ENCODE peak calls at places on chromosomes 11 and 22, in six cellular contexts. One of them, this sample, is unnamed.

GRCh38 chr22:45441158-45441557 is 27.7 kb downstream of the RIBC2 start:
- DNase-seq in HCT116: peak
- DNase-seq in NT2/D1: no peak
- DNase-seq in HepG2: peak
- DNase-seq in GM12878: no peak
- DNase-seq in H1: no peak
- DNase-seq in this sample: no peak

GRCh38 chr11:132349806-132350733 is 979.7 kb downstream of the NTM start:
- DNase-seq in HCT116: no peak
- DNase-seq in NT2/D1: no peak
- DNase-seq in HepG2: no peak
- DNase-seq in GM12878: no peak
- DNase-seq in H1: no peak
- DNase-seq in this sample: no peak

GRCh38 chr11:134349802-134350355 is 18.1 kb downstream of the GLB1L2 start:
- DNase-seq in HCT116: no peak
- DNase-seq in NT2/D1: no peak
- DNase-seq in HepG2: no peak
- DNase-seq in GM12878: no peak
- DNase-seq in H1: no peak
- DNase-seq in this sample: no peak

GRCh38 chr11:66856496-66857233 is at the start of gene LRFN4:
- DNase-seq in HCT116: no peak
- DNase-seq in NT2/D1: no peak
- DNase-seq in HepG2: no peak
- DNase-seq in GM12878: no peak
- DNase-seq in H1: no peak
- DNase-seq in this sample: peak

GRCh38 chr11:2813141-2813908 is 72.2 kb downstream of the CDKN1C start:
- DNase-seq in HCT116: no peak
- DNase-seq in NT2/D1: no peak
- DNase-seq in HepG2: peak
- DNase-seq in GM12878: no peak
- DNase-seq in H1: no peak
- DNase-seq in this sample: no peak

GRCh38 chr11:70270877-70271634 is 566 bp downstream of the PPFIA1 start:
- DNase-seq in HCT116: no peak
- DNase-seq in NT2/D1: no peak
- DNase-seq in HepG2: peak
- DNase-seq in GM12878: no peak
- DNase-seq in H1: no peak
- DNase-seq in this sample: peak

GRCh38 chr11:78832226-78832947 is 257.7 kb upstream of the NARS2 start:
- DNase-seq in HCT116: no peak
- DNase-seq in NT2/D1: no peak
- DNase-seq in HepG2: no peak
- DNase-seq in GM12878: no peak
- DNase-seq in H1: no peak
- DNase-seq in this sample: no peak

GRCh38 chr11:65551572-65552398 is 6.4 kb downstream of the LTBP3 start:
- DNase-seq in HCT116: peak
- DNase-seq in NT2/D1: no peak
- DNase-seq in HepG2: peak
- DNase-seq in GM12878: no peak
- DNase-seq in H1: no peak
- DNase-seq in this sample: peak

GRCh38 chr11:10076458-10077141 is 217.4 kb downstream of the SBF2 start:
- DNase-seq in HCT116: peak
- DNase-seq in NT2/D1: peak
- DNase-seq in HepG2: peak
- DNase-seq in GM12878: no peak
- DNase-seq in H1: peak
- DNase-seq in this sample: peak

GRCh38 chr11:31818874-31819331 is 7.8 kb upstream of the PAX6 start:
- DNase-seq in HCT116: no peak
- DNase-seq in NT2/D1: no peak
- DNase-seq in HepG2: no peak
- DNase-seq in GM12878: no peak
- DNase-seq in H1: no peak
- DNase-seq in this sample: no peak

GRCh38 chr11:70477607-70478006 is 79.3 kb downstream of the CTTN start:
- DNase-seq in HCT116: no peak
- DNase-seq in NT2/D1: no peak
- DNase-seq in HepG2: no peak
- DNase-seq in GM12878: no peak
- DNase-seq in H1: no peak
- DNase-seq in this sample: no peak

GRCh38 chr11:66363805-66364535 is 7.6 kb downstream of the SLC29A2 start:
- DNase-seq in HCT116: no peak
- DNase-seq in NT2/D1: peak
- DNase-seq in HepG2: no peak
- DNase-seq in GM12878: no peak
- DNase-seq in H1: peak
- DNase-seq in this sample: peak

GRCh38 chr11:103920933-103921332 is 115.5 kb upstream of the DDI1 start:
- DNase-seq in HCT116: no peak
- DNase-seq in NT2/D1: no peak
- DNase-seq in HepG2: no peak
- DNase-seq in GM12878: no peak
- DNase-seq in H1: no peak
- DNase-seq in this sample: no peak

GRCh38 chr22:38298312-38299000 is 18.8 kb downstream of the CSNK1E start:
- DNase-seq in HCT116: peak
- DNase-seq in NT2/D1: no peak
- DNase-seq in HepG2: no peak
- DNase-seq in GM12878: no peak
- DNase-seq in H1: no peak
- DNase-seq in this sample: no peak

GRCh38 chr22:36835903-36836302 is 19.1 kb upstream of the PVALB start:
- DNase-seq in HCT116: no peak
- DNase-seq in NT2/D1: no peak
- DNase-seq in HepG2: no peak
- DNase-seq in GM12878: no peak
- DNase-seq in H1: no peak
- DNase-seq in this sample: no peak

GRCh38 chr11:63599211-63600122 is 14.8 kb downstream of the PLAAT3 start:
- DNase-seq in HCT116: no peak
- DNase-seq in NT2/D1: no peak
- DNase-seq in HepG2: no peak
- DNase-seq in GM12878: no peak
- DNase-seq in H1: no peak
- DNase-seq in this sample: peak

GRCh38 chr11:129324533-129325175 is 51.0 kb upstream of the BARX2 start:
- DNase-seq in HCT116: no peak
- DNase-seq in NT2/D1: no peak
- DNase-seq in HepG2: peak
- DNase-seq in GM12878: no peak
- DNase-seq in H1: no peak
- DNase-seq in this sample: no peak

GRCh38 chr11:69909561-69910518 is 90.6 kb upstream of the FGF3 start:
- DNase-seq in HCT116: no peak
- DNase-seq in NT2/D1: no peak
- DNase-seq in HepG2: no peak
- DNase-seq in GM12878: no peak
- DNase-seq in H1: no peak
- DNase-seq in this sample: peak

GRCh38 chr11:119307219-119307618 is 9.7 kb downstream of the MCAM start:
- DNase-seq in HCT116: no peak
- DNase-seq in NT2/D1: no peak
- DNase-seq in HepG2: no peak
- DNase-seq in GM12878: no peak
- DNase-seq in H1: no peak
- DNase-seq in this sample: no peak

GRCh38 chr11:121249039-121249663 is 43.4 kb upstream of the SC5D start:
- DNase-seq in HCT116: peak
- DNase-seq in NT2/D1: peak
- DNase-seq in HepG2: peak
- DNase-seq in GM12878: no peak
- DNase-seq in H1: no peak
- DNase-seq in this sample: peak

GRCh38 chr11:111157571-111157970 is 88.0 kb upstream of the POU2AF2 start:
- DNase-seq in HCT116: no peak
- DNase-seq in NT2/D1: no peak
- DNase-seq in HepG2: no peak
- DNase-seq in GM12878: no peak
- DNase-seq in H1: no peak
- DNase-seq in this sample: no peak

GRCh38 chr11:27209562-27210005 is 153.4 kb downstream of the CCDC34 start:
- DNase-seq in HCT116: peak
- DNase-seq in NT2/D1: no peak
- DNase-seq in HepG2: peak
- DNase-seq in GM12878: no peak
- DNase-seq in H1: no peak
- DNase-seq in this sample: peak

GRCh38 chr22:44719586-44720368 is 17.8 kb downstream of the PRR5 start:
- DNase-seq in HCT116: no peak
- DNase-seq in NT2/D1: no peak
- DNase-seq in HepG2: no peak
- DNase-seq in GM12878: no peak
- DNase-seq in H1: no peak
- DNase-seq in this sample: no peak

GRCh38 chr11:65868076-65868667 is 4.4 kb downstream of the EFEMP2 start:
- DNase-seq in HCT116: no peak
- DNase-seq in NT2/D1: no peak
- DNase-seq in HepG2: no peak
- DNase-seq in GM12878: no peak
- DNase-seq in H1: no peak
- DNase-seq in this sample: no peak

GRCh38 chr11:73055002-73055401 is 87.1 kb downstream of the FCHSD2 start:
- DNase-seq in HCT116: no peak
- DNase-seq in NT2/D1: no peak
- DNase-seq in HepG2: no peak
- DNase-seq in GM12878: no peak
- DNase-seq in H1: no peak
- DNase-seq in this sample: no peak

GRCh38 chr22:43053176-43053575 is 36.0 kb downstream of the TTLL1 start:
- DNase-seq in HCT116: no peak
- DNase-seq in NT2/D1: no peak
- DNase-seq in HepG2: no peak
- DNase-seq in GM12878: no peak
- DNase-seq in H1: no peak
- DNase-seq in this sample: no peak

GRCh38 chr11:100830978-100831732 is 144.1 kb downstream of the ARHGAP42 start:
- DNase-seq in HCT116: no peak
- DNase-seq in NT2/D1: no peak
- DNase-seq in HepG2: no peak
- DNase-seq in GM12878: no peak
- DNase-seq in H1: no peak
- DNase-seq in this sample: no peak

GRCh38 chr11:76688146-76688545 is 17.6 kb upstream of the LRRC32 start:
- DNase-seq in HCT116: no peak
- DNase-seq in NT2/D1: no peak
- DNase-seq in HepG2: no peak
- DNase-seq in GM12878: no peak
- DNase-seq in H1: no peak
- DNase-seq in this sample: no peak

GRCh38 chr11:95456704-95457491 is 225.9 kb upstream of the SESN3 start:
- DNase-seq in HCT116: no peak
- DNase-seq in NT2/D1: no peak
- DNase-seq in HepG2: no peak
- DNase-seq in GM12878: no peak
- DNase-seq in H1: no peak
- DNase-seq in this sample: no peak

GRCh38 chr11:72955466-72955865 is 141.3 kb downstream of the ATG16L2 start:
- DNase-seq in HCT116: no peak
- DNase-seq in NT2/D1: no peak
- DNase-seq in HepG2: no peak
- DNase-seq in GM12878: no peak
- DNase-seq in H1: no peak
- DNase-seq in this sample: no peak

GRCh38 chr11:77589521-77590193 is at the start of gene AQP11:
- DNase-seq in HCT116: peak
- DNase-seq in NT2/D1: peak
- DNase-seq in HepG2: peak
- DNase-seq in GM12878: peak
- DNase-seq in H1: peak
- DNase-seq in this sample: peak

GRCh38 chr11:2678396-2678795 is 21.4 kb downstream of the KCNQ1OT1 start:
- DNase-seq in HCT116: no peak
- DNase-seq in NT2/D1: no peak
- DNase-seq in HepG2: no peak
- DNase-seq in GM12878: no peak
- DNase-seq in H1: no peak
- DNase-seq in this sample: no peak

GRCh38 chr11:62792193-62792575 is 378 bp upstream of the TMEM223 start:
- DNase-seq in HCT116: no peak
- DNase-seq in NT2/D1: no peak
- DNase-seq in HepG2: no peak
- DNase-seq in GM12878: no peak
- DNase-seq in H1: no peak
- DNase-seq in this sample: no peak

DNA sequence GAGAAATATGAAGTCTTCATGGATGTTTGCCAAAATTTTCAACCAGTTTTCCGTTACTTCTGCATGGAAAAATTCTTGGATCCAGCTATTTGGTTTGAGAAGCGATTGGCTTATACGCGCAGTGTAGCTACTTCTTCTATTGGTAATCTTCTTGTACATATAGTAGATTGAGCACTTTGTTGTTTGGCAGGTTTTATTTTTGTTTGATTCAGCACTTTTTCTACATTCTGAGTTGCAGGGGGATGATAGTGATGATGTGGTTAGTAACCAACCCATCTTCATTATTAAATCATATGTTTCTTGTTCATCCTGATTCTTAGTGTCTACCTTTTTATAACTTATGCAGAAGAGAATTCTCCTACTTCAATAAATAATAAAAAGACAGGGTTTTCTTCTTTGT is 121.6 kb downstream of the C11orf65 start:
- DNase-seq in HCT116: no peak
- DNase-seq in NT2/D1: no peak
- DNase-seq in HepG2: no peak
- DNase-seq in GM12878: no peak
- DNase-seq in H1: no peak
- DNase-seq in this sample: no peak
- TF ChIP-seq ZNF274 in HCT116: no peak
- TF ChIP-seq ZNF274 in NT2/D1: no peak
- TF ChIP-seq ZNF274 in HepG2: no peak
- TF ChIP-seq ZNF274 in GM12878: no peak
- TF ChIP-seq ZNF274 in H1: no peak
- TF ChIP-seq ZNF274 in this sample: no peak

GRCh38 chr11:35582033-35582432 is 36.2 kb upstream of the FJX1 start:
- DNase-seq in HCT116: no peak
- DNase-seq in NT2/D1: no peak
- DNase-seq in HepG2: no peak
- DNase-seq in GM12878: no peak
- DNase-seq in H1: no peak
- DNase-seq in this sample: no peak
- TF ChIP-seq ZNF274 in HCT116: no peak
- TF ChIP-seq ZNF274 in NT2/D1: no peak
- TF ChIP-seq ZNF274 in HepG2: no peak
- TF ChIP-seq ZNF274 in GM12878: no peak
- TF ChIP-seq ZNF274 in H1: no peak
- TF ChIP-seq ZNF274 in this sample: no peak

GRCh38 chr11:126426126-126426525 is 70.6 kb downstream of the ST3GAL4 start:
- DNase-seq in HCT116: no peak
- DNase-seq in NT2/D1: no peak
- DNase-seq in HepG2: no peak
- DNase-seq in GM12878: no peak
- DNase-seq in H1: no peak
- DNase-seq in this sample: no peak
- TF ChIP-seq ZNF274 in HCT116: no peak
- TF ChIP-seq ZNF274 in NT2/D1: no peak
- TF ChIP-seq ZNF274 in HepG2: no peak
- TF ChIP-seq ZNF274 in GM12878: no peak
- TF ChIP-seq ZNF274 in H1: no peak
- TF ChIP-seq ZNF274 in this sample: no peak

GRCh38 chr11:61294717-61295595 is at the start of gene VWCE:
- DNase-seq in HCT116: no peak
- DNase-seq in NT2/D1: peak
- DNase-seq in HepG2: peak
- DNase-seq in GM12878: no peak
- DNase-seq in H1: peak
- DNase-seq in this sample: no peak
- TF ChIP-seq ZNF274 in HCT116: no peak
- TF ChIP-seq ZNF274 in NT2/D1: no peak
- TF ChIP-seq ZNF274 in HepG2: no peak
- TF ChIP-seq ZNF274 in GM12878: no peak
- TF ChIP-seq ZNF274 in H1: no peak
- TF ChIP-seq ZNF274 in this sample: no peak